ENCODE peak calls at places on chromosomes 13 and 19, in ten cellular contexts. One of them, this sample, is unnamed.

GRCh38 chr19:29404951-29405727 is 120.7 kb upstream of the VSTM2B start:
- DNase-seq in NCI-H82: peak; percentile 79
- DNase-seq in RWPE1: peak; percentile 11
- DNase-seq in CD8-positive, alpha-beta T cell: no peak
- DNase-seq in fibroblast of lung: no peak
- DNase-seq in bronchial epithelial cell: no peak
- DNase-seq in activated CD8-positive, alpha-beta memory T cell treated with anti-CD3 and anti-CD28 coated beads for 1 hour: no peak
- DNase-seq in NK-92 treated with Interleukin-12 subunit alpha and Interleukin-12 subunit beta, amount 100 ng/mL, for 24 hours: no peak
- DNase-seq in neural progenitor cell: peak; percentile 94
- DNase-seq in WTC11: peak; percentile 50
- DNase-seq in this sample: peak; percentile 62

GRCh38 chr19:40741527-40742390 is 8.5 kb downstream of the ACTMAP start:
- DNase-seq in NCI-H82: no peak
- DNase-seq in RWPE1: no peak
- DNase-seq in CD8-positive, alpha-beta T cell: no peak
- DNase-seq in fibroblast of lung: no peak
- DNase-seq in bronchial epithelial cell: peak; percentile 38
- DNase-seq in activated CD8-positive, alpha-beta memory T cell treated with anti-CD3 and anti-CD28 coated beads for 1 hour: no peak
- DNase-seq in NK-92 treated with Interleukin-12 subunit alpha and Interleukin-12 subunit beta, amount 100 ng/mL, for 24 hours: no peak
- DNase-seq in neural progenitor cell: no peak
- DNase-seq in WTC11: no peak
- DNase-seq in this sample: peak; percentile 38

GRCh38 chr13:25300861-25301346 is 521 bp upstream of the NUP58 start:
- DNase-seq in NCI-H82: no peak
- DNase-seq in RWPE1: no peak
- DNase-seq in CD8-positive, alpha-beta T cell: peak; percentile 11
- DNase-seq in fibroblast of lung: no peak
- DNase-seq in bronchial epithelial cell: no peak
- DNase-seq in activated CD8-positive, alpha-beta memory T cell treated with anti-CD3 and anti-CD28 coated beads for 1 hour: no peak
- DNase-seq in NK-92 treated with Interleukin-12 subunit alpha and Interleukin-12 subunit beta, amount 100 ng/mL, for 24 hours: no peak
- DNase-seq in neural progenitor cell: peak; percentile 5
- DNase-seq in WTC11: no peak
- DNase-seq in this sample: peak; percentile 42

GRCh38 chr19:30681162-30681996 is 309.2 kb downstream of the ZNF536 start:
- DNase-seq in NCI-H82: no peak
- DNase-seq in RWPE1: no peak
- DNase-seq in CD8-positive, alpha-beta T cell: no peak
- DNase-seq in fibroblast of lung: no peak
- DNase-seq in bronchial epithelial cell: no peak
- DNase-seq in activated CD8-positive, alpha-beta memory T cell treated with anti-CD3 and anti-CD28 coated beads for 1 hour: no peak
- DNase-seq in NK-92 treated with Interleukin-12 subunit alpha and Interleukin-12 subunit beta, amount 100 ng/mL, for 24 hours: no peak
- DNase-seq in neural progenitor cell: no peak
- DNase-seq in WTC11: no peak
- DNase-seq in this sample: no peak

GRCh38 chr19:33883869-33884519 is 87.3 kb downstream of the KCTD15 start:
- DNase-seq in NCI-H82: no peak
- DNase-seq in RWPE1: no peak
- DNase-seq in CD8-positive, alpha-beta T cell: no peak
- DNase-seq in fibroblast of lung: no peak
- DNase-seq in bronchial epithelial cell: no peak
- DNase-seq in activated CD8-positive, alpha-beta memory T cell treated with anti-CD3 and anti-CD28 coated beads for 1 hour: no peak
- DNase-seq in NK-92 treated with Interleukin-12 subunit alpha and Interleukin-12 subunit beta, amount 100 ng/mL, for 24 hours: no peak
- DNase-seq in neural progenitor cell: peak; percentile 21
- DNase-seq in WTC11: peak; percentile 56
- DNase-seq in this sample: no peak

GRCh38 chr19:19528721-19529490 is at the start of gene YJEFN3:
- DNase-seq in NCI-H82: no peak
- DNase-seq in RWPE1: no peak
- DNase-seq in CD8-positive, alpha-beta T cell: no peak
- DNase-seq in fibroblast of lung: peak; percentile 62
- DNase-seq in bronchial epithelial cell: no peak
- DNase-seq in activated CD8-positive, alpha-beta memory T cell treated with anti-CD3 and anti-CD28 coated beads for 1 hour: no peak
- DNase-seq in NK-92 treated with Interleukin-12 subunit alpha and Interleukin-12 subunit beta, amount 100 ng/mL, for 24 hours: no peak
- DNase-seq in neural progenitor cell: peak; percentile 61
- DNase-seq in WTC11: peak; percentile 79
- DNase-seq in this sample: no peak

GRCh38 chr13:99200433-99201167 is at the start of gene UBAC2:
- DNase-seq in NCI-H82: peak; percentile 99
- DNase-seq in RWPE1: peak; percentile 96
- DNase-seq in CD8-positive, alpha-beta T cell: peak; percentile 98
- DNase-seq in fibroblast of lung: peak; percentile 86
- DNase-seq in bronchial epithelial cell: peak; percentile 89
- DNase-seq in activated CD8-positive, alpha-beta memory T cell treated with anti-CD3 and anti-CD28 coated beads for 1 hour: peak; percentile 84
- DNase-seq in NK-92 treated with Interleukin-12 subunit alpha and Interleukin-12 subunit beta, amount 100 ng/mL, for 24 hours: peak; percentile 95
- DNase-seq in neural progenitor cell: peak; percentile 98
- DNase-seq in WTC11: peak; percentile 95
- DNase-seq in this sample: peak; percentile 97

GRCh38 chr19:342801-343421 is 1.7 kb downstream of the MIER2 start:
- DNase-seq in NCI-H82: no peak
- DNase-seq in RWPE1: peak; percentile 49
- DNase-seq in CD8-positive, alpha-beta T cell: no peak
- DNase-seq in fibroblast of lung: peak; percentile 96
- DNase-seq in bronchial epithelial cell: peak; percentile 75
- DNase-seq in activated CD8-positive, alpha-beta memory T cell treated with anti-CD3 and anti-CD28 coated beads for 1 hour: no peak
- DNase-seq in NK-92 treated with Interleukin-12 subunit alpha and Interleukin-12 subunit beta, amount 100 ng/mL, for 24 hours: no peak
- DNase-seq in neural progenitor cell: no peak
- DNase-seq in WTC11: no peak
- DNase-seq in this sample: no peak

GRCh38 chr19:2176336-2176994 is 12.7 kb downstream of the DOT1L start:
- DNase-seq in NCI-H82: no peak
- DNase-seq in RWPE1: peak; percentile 49
- DNase-seq in CD8-positive, alpha-beta T cell: no peak
- DNase-seq in fibroblast of lung: peak; percentile 35
- DNase-seq in bronchial epithelial cell: peak; percentile 65
- DNase-seq in activated CD8-positive, alpha-beta memory T cell treated with anti-CD3 and anti-CD28 coated beads for 1 hour: no peak
- DNase-seq in NK-92 treated with Interleukin-12 subunit alpha and Interleukin-12 subunit beta, amount 100 ng/mL, for 24 hours: no peak
- DNase-seq in neural progenitor cell: no peak
- DNase-seq in WTC11: no peak
- DNase-seq in this sample: no peak

GRCh38 chr13:74064805-74065204 is 69.4 kb downstream of the KLF12 start:
- DNase-seq in NCI-H82: no peak
- DNase-seq in RWPE1: no peak
- DNase-seq in CD8-positive, alpha-beta T cell: no peak
- DNase-seq in fibroblast of lung: peak; percentile 26
- DNase-seq in bronchial epithelial cell: peak; percentile 74
- DNase-seq in activated CD8-positive, alpha-beta memory T cell treated with anti-CD3 and anti-CD28 coated beads for 1 hour: no peak
- DNase-seq in NK-92 treated with Interleukin-12 subunit alpha and Interleukin-12 subunit beta, amount 100 ng/mL, for 24 hours: no peak
- DNase-seq in neural progenitor cell: no peak
- DNase-seq in WTC11: no peak
- DNase-seq in this sample: no peak

GRCh38 chr19:8034178-8034525 is 18.4 kb upstream of the CCL25 start:
- DNase-seq in NCI-H82: no peak
- DNase-seq in RWPE1: no peak
- DNase-seq in CD8-positive, alpha-beta T cell: no peak
- DNase-seq in fibroblast of lung: no peak
- DNase-seq in bronchial epithelial cell: no peak
- DNase-seq in activated CD8-positive, alpha-beta memory T cell treated with anti-CD3 and anti-CD28 coated beads for 1 hour: no peak
- DNase-seq in NK-92 treated with Interleukin-12 subunit alpha and Interleukin-12 subunit beta, amount 100 ng/mL, for 24 hours: no peak
- DNase-seq in neural progenitor cell: no peak
- DNase-seq in WTC11: no peak
- DNase-seq in this sample: no peak

GRCh38 chr13:47499358-47500150 is 501.5 kb downstream of the SUCLA2 start:
- DNase-seq in NCI-H82: no peak
- DNase-seq in RWPE1: peak; percentile 65
- DNase-seq in CD8-positive, alpha-beta T cell: no peak
- DNase-seq in fibroblast of lung: peak; percentile 88
- DNase-seq in bronchial epithelial cell: peak; percentile 79
- DNase-seq in activated CD8-positive, alpha-beta memory T cell treated with anti-CD3 and anti-CD28 coated beads for 1 hour: no peak
- DNase-seq in NK-92 treated with Interleukin-12 subunit alpha and Interleukin-12 subunit beta, amount 100 ng/mL, for 24 hours: no peak
- DNase-seq in neural progenitor cell: no peak
- DNase-seq in WTC11: no peak
- DNase-seq in this sample: no peak

GRCh38 chr19:42280761-42281174 is 11.7 kb downstream of the CIC start:
- DNase-seq in NCI-H82: peak; percentile 87
- DNase-seq in RWPE1: peak; percentile 59
- DNase-seq in CD8-positive, alpha-beta T cell: no peak
- DNase-seq in fibroblast of lung: peak; percentile 76
- DNase-seq in bronchial epithelial cell: no peak
- DNase-seq in activated CD8-positive, alpha-beta memory T cell treated with anti-CD3 and anti-CD28 coated beads for 1 hour: no peak
- DNase-seq in NK-92 treated with Interleukin-12 subunit alpha and Interleukin-12 subunit beta, amount 100 ng/mL, for 24 hours: no peak
- DNase-seq in neural progenitor cell: peak; percentile 51
- DNase-seq in WTC11: no peak
- DNase-seq in this sample: no peak

GRCh38 chr13:32261567-32261966 is 53.6 kb downstream of the ZAR1L start:
- DNase-seq in NCI-H82: no peak
- DNase-seq in RWPE1: peak; percentile 13
- DNase-seq in CD8-positive, alpha-beta T cell: no peak
- DNase-seq in fibroblast of lung: peak; percentile 95
- DNase-seq in bronchial epithelial cell: peak; percentile 71
- DNase-seq in activated CD8-positive, alpha-beta memory T cell treated with anti-CD3 and anti-CD28 coated beads for 1 hour: no peak
- DNase-seq in NK-92 treated with Interleukin-12 subunit alpha and Interleukin-12 subunit beta, amount 100 ng/mL, for 24 hours: no peak
- DNase-seq in neural progenitor cell: no peak
- DNase-seq in WTC11: no peak
- DNase-seq in this sample: no peak

GRCh38 chr19:48760514-48761221 is 5.3 kb downstream of the FGF21 start:
- DNase-seq in NCI-H82: no peak
- DNase-seq in RWPE1: no peak
- DNase-seq in CD8-positive, alpha-beta T cell: no peak
- DNase-seq in fibroblast of lung: no peak
- DNase-seq in bronchial epithelial cell: peak; percentile 19
- DNase-seq in activated CD8-positive, alpha-beta memory T cell treated with anti-CD3 and anti-CD28 coated beads for 1 hour: no peak
- DNase-seq in NK-92 treated with Interleukin-12 subunit alpha and Interleukin-12 subunit beta, amount 100 ng/mL, for 24 hours: no peak
- DNase-seq in neural progenitor cell: no peak
- DNase-seq in WTC11: no peak
- DNase-seq in this sample: no peak

GRCh38 chr19:48102870-48103751 is 7.5 kb downstream of the PLA2G4C start:
- DNase-seq in NCI-H82: peak; percentile 82
- DNase-seq in RWPE1: peak; percentile 39
- DNase-seq in CD8-positive, alpha-beta T cell: no peak
- DNase-seq in fibroblast of lung: peak; percentile 68
- DNase-seq in bronchial epithelial cell: peak; percentile 54
- DNase-seq in activated CD8-positive, alpha-beta memory T cell treated with anti-CD3 and anti-CD28 coated beads for 1 hour: no peak
- DNase-seq in NK-92 treated with Interleukin-12 subunit alpha and Interleukin-12 subunit beta, amount 100 ng/mL, for 24 hours: no peak
- DNase-seq in neural progenitor cell: peak; percentile 69
- DNase-seq in WTC11: peak; percentile 69
- DNase-seq in this sample: peak; percentile 33

GRCh38 chr13:25423831-25424230 is 52.1 kb downstream of the ATP8A2 start:
- DNase-seq in NCI-H82: peak; percentile 8
- DNase-seq in RWPE1: no peak
- DNase-seq in CD8-positive, alpha-beta T cell: no peak
- DNase-seq in fibroblast of lung: no peak
- DNase-seq in bronchial epithelial cell: no peak
- DNase-seq in activated CD8-positive, alpha-beta memory T cell treated with anti-CD3 and anti-CD28 coated beads for 1 hour: no peak
- DNase-seq in NK-92 treated with Interleukin-12 subunit alpha and Interleukin-12 subunit beta, amount 100 ng/mL, for 24 hours: no peak
- DNase-seq in neural progenitor cell: no peak
- DNase-seq in WTC11: no peak
- DNase-seq in this sample: no peak

GRCh38 chr13:99419591-99420243 is 81.6 kb upstream of the TM9SF2 start:
- DNase-seq in NCI-H82: no peak
- DNase-seq in RWPE1: no peak
- DNase-seq in CD8-positive, alpha-beta T cell: no peak
- DNase-seq in fibroblast of lung: no peak
- DNase-seq in bronchial epithelial cell: no peak
- DNase-seq in activated CD8-positive, alpha-beta memory T cell treated with anti-CD3 and anti-CD28 coated beads for 1 hour: no peak
- DNase-seq in NK-92 treated with Interleukin-12 subunit alpha and Interleukin-12 subunit beta, amount 100 ng/mL, for 24 hours: no peak
- DNase-seq in neural progenitor cell: no peak
- DNase-seq in WTC11: no peak
- DNase-seq in this sample: no peak

GRCh38 chr13:19622189-19622588 is 11.3 kb upstream of the MPHOSPH8 start:
- DNase-seq in NCI-H82: peak; percentile 56
- DNase-seq in RWPE1: no peak
- DNase-seq in CD8-positive, alpha-beta T cell: no peak
- DNase-seq in fibroblast of lung: no peak
- DNase-seq in bronchial epithelial cell: peak; percentile 28
- DNase-seq in activated CD8-positive, alpha-beta memory T cell treated with anti-CD3 and anti-CD28 coated beads for 1 hour: no peak
- DNase-seq in NK-92 treated with Interleukin-12 subunit alpha and Interleukin-12 subunit beta, amount 100 ng/mL, for 24 hours: no peak
- DNase-seq in neural progenitor cell: no peak
- DNase-seq in WTC11: no peak
- DNase-seq in this sample: no peak

GRCh38 chr13:113758651-113759524 is at the start of gene TMEM255B:
- DNase-seq in NCI-H82: peak; percentile 80
- DNase-seq in RWPE1: peak; percentile 95
- DNase-seq in CD8-positive, alpha-beta T cell: peak; percentile 64
- DNase-seq in fibroblast of lung: peak; percentile 66
- DNase-seq in bronchial epithelial cell: peak; percentile 33
- DNase-seq in activated CD8-positive, alpha-beta memory T cell treated with anti-CD3 and anti-CD28 coated beads for 1 hour: peak; percentile 42
- DNase-seq in NK-92 treated with Interleukin-12 subunit alpha and Interleukin-12 subunit beta, amount 100 ng/mL, for 24 hours: no peak
- DNase-seq in neural progenitor cell: peak; percentile 91
- DNase-seq in WTC11: peak; percentile 86
- DNase-seq in this sample: peak; percentile 89

GRCh38 chr19:36488816-36489138 is 584 bp downstream of the ZNF566 start:
- DNase-seq in NCI-H82: peak; percentile 79
- DNase-seq in RWPE1: no peak
- DNase-seq in CD8-positive, alpha-beta T cell: no peak
- DNase-seq in fibroblast of lung: no peak
- DNase-seq in bronchial epithelial cell: no peak
- DNase-seq in activated CD8-positive, alpha-beta memory T cell treated with anti-CD3 and anti-CD28 coated beads for 1 hour: peak; percentile 5
- DNase-seq in NK-92 treated with Interleukin-12 subunit alpha and Interleukin-12 subunit beta, amount 100 ng/mL, for 24 hours: no peak
- DNase-seq in neural progenitor cell: peak; percentile 18
- DNase-seq in WTC11: no peak
- DNase-seq in this sample: peak; percentile 17